ENCODE peak calls at places on chromosome 16, in six cellular contexts. One of them, this sample, is unnamed.

GRCh38 chr16:88430524-88431446 is 22.3 kb upstream of the ZFPM1 start:
- DNase-seq in ascending aorta: no peak
- DNase-seq in HL-60: no peak
- DNase-seq in GM12865: peak
- DNase-seq in AG09309: no peak
- DNase-seq in DND-41: peak
- DNase-seq in this sample: no peak

GRCh38 chr16:24723663-24724062 is 5.8 kb upstream of the TNRC6A start:
- DNase-seq in DND-41: no peak
- DNase-seq in ascending aorta: no peak
- DNase-seq in HL-60: no peak
- DNase-seq in AG09309: no peak
- DNase-seq in GM12865: no peak
- DNase-seq in this sample: no peak

GRCh38 chr16:76265434-76266045 is 11.7 kb upstream of the CNTNAP4 start:
- DNase-seq in GM12865: peak
- DNase-seq in AG09309: no peak
- DNase-seq in HL-60: peak
- DNase-seq in DND-41: peak
- DNase-seq in ascending aorta: no peak
- DNase-seq in this sample: peak

GRCh38 chr16:72371307-72372081 is 199.5 kb upstream of the PMFBP1 start:
- DNase-seq in GM12865: no peak
- DNase-seq in HL-60: peak
- DNase-seq in AG09309: peak
- DNase-seq in ascending aorta: no peak
- DNase-seq in DND-41: no peak
- DNase-seq in this sample: peak

GRCh38 chr16:14462811-14463210 is 167.2 kb downstream of the PARN start:
- DNase-seq in HL-60: no peak
- DNase-seq in DND-41: no peak
- DNase-seq in ascending aorta: no peak
- DNase-seq in AG09309: no peak
- DNase-seq in GM12865: no peak
- DNase-seq in this sample: peak

GRCh38 chr16:17691621-17692231 is 221.0 kb upstream of the XYLT1 start:
- DNase-seq in DND-41: no peak
- DNase-seq in HL-60: no peak
- DNase-seq in GM12865: no peak
- DNase-seq in ascending aorta: no peak
- DNase-seq in AG09309: no peak
- DNase-seq in this sample: no peak

GRCh38 chr16:924063-924462 is 46.7 kb downstream of the LMF1 start:
- DNase-seq in DND-41: no peak
- DNase-seq in GM12865: no peak
- DNase-seq in AG09309: no peak
- DNase-seq in ascending aorta: no peak
- DNase-seq in HL-60: no peak
- DNase-seq in this sample: no peak

GRCh38 chr16:19382887-19383816 is 34.5 kb upstream of the TMC5 start:
- DNase-seq in DND-41: no peak
- DNase-seq in AG09309: no peak
- DNase-seq in GM12865: no peak
- DNase-seq in ascending aorta: no peak
- DNase-seq in HL-60: no peak
- DNase-seq in this sample: no peak

GRCh38 chr16:29808219-29808900 is 2.0 kb downstream of the MAZ start:
- DNase-seq in ascending aorta: no peak
- DNase-seq in DND-41: peak
- DNase-seq in AG09309: no peak
- DNase-seq in GM12865: no peak
- DNase-seq in HL-60: peak
- DNase-seq in this sample: no peak

GRCh38 chr16:264440-264951 is 11.2 kb downstream of the RGS11 start:
- DNase-seq in GM12865: no peak
- DNase-seq in AG09309: no peak
- DNase-seq in DND-41: no peak
- DNase-seq in ascending aorta: no peak
- DNase-seq in HL-60: no peak
- DNase-seq in this sample: no peak

GRCh38 chr16:79469999-79470398 is 130.5 kb downstream of the MAF start:
- DNase-seq in GM12865: no peak
- DNase-seq in HL-60: no peak
- DNase-seq in ascending aorta: peak
- DNase-seq in AG09309: no peak
- DNase-seq in DND-41: no peak
- DNase-seq in this sample: no peak
- TF ChIP-seq CTCF in GM12865: no peak
- TF ChIP-seq CTCF in HL-60: no peak
- TF ChIP-seq CTCF in ascending aorta: no peak
- TF ChIP-seq CTCF in AG09309: no peak
- TF ChIP-seq CTCF in DND-41: no peak
- TF ChIP-seq CTCF in this sample: no peak

GRCh38 chr16:51151951-51152663 is 1.0 kb upstream of the SALL1 start:
- DNase-seq in HL-60: no peak
- DNase-seq in GM12865: no peak
- DNase-seq in DND-41: no peak
- DNase-seq in ascending aorta: no peak
- DNase-seq in AG09309: peak
- DNase-seq in this sample: peak

GRCh38 chr16:51151435-51151950 is 423 bp upstream of the SALL1 start:
- DNase-seq in ascending aorta: no peak
- DNase-seq in HL-60: no peak
- DNase-seq in AG09309: no peak
- DNase-seq in GM12865: no peak
- DNase-seq in DND-41: no peak
- DNase-seq in this sample: peak

GRCh38 chr16:51149721-51150158 is 1.3 kb downstream of the SALL1 start:
- DNase-seq in ascending aorta: no peak
- DNase-seq in HL-60: no peak
- DNase-seq in DND-41: no peak
- DNase-seq in AG09309: no peak
- DNase-seq in GM12865: no peak
- DNase-seq in this sample: no peak

GRCh38 chr16:51150159-51150893 is 744 bp downstream of the SALL1 start:
- DNase-seq in HL-60: no peak
- DNase-seq in DND-41: no peak
- DNase-seq in AG09309: no peak
- DNase-seq in ascending aorta: no peak
- DNase-seq in GM12865: no peak
- DNase-seq in this sample: no peak

GRCh38 chr16:51150894-51151320 is at the start of gene SALL1:
- DNase-seq in DND-41: no peak
- DNase-seq in HL-60: no peak
- DNase-seq in AG09309: no peak
- DNase-seq in ascending aorta: no peak
- DNase-seq in GM12865: no peak
- DNase-seq in this sample: peak
- H3K4me3 ChIP-seq in DND-41: no peak
- H3K4me3 ChIP-seq in HL-60: no peak
- H3K4me3 ChIP-seq in AG09309: peak
- H3K4me3 ChIP-seq in ascending aorta: peak
- H3K4me3 ChIP-seq in GM12865: no peak
- H3K4me3 ChIP-seq in this sample: peak

GRCh38 chr16:69798466-69798865 is 36.3 kb downstream of the WWP2 start:
- DNase-seq in DND-41: no peak
- DNase-seq in GM12865: no peak
- DNase-seq in AG09309: no peak
- DNase-seq in HL-60: no peak
- DNase-seq in ascending aorta: no peak
- DNase-seq in this sample: peak
- TF ChIP-seq CTCF in DND-41: no peak
- TF ChIP-seq CTCF in GM12865: no peak
- TF ChIP-seq CTCF in AG09309: peak
- TF ChIP-seq CTCF in HL-60: no peak
- TF ChIP-seq CTCF in ascending aorta: peak
- TF ChIP-seq CTCF in this sample: peak

GRCh38 chr16:3460121-3460520 is 16.6 kb downstream of the NAA60 start:
- DNase-seq in HL-60: no peak
- DNase-seq in AG09309: no peak
- DNase-seq in ascending aorta: no peak
- DNase-seq in DND-41: no peak
- DNase-seq in GM12865: no peak
- DNase-seq in this sample: no peak
- H3K4me3 ChIP-seq in HL-60: no peak
- H3K4me3 ChIP-seq in AG09309: no peak
- H3K4me3 ChIP-seq in ascending aorta: no peak
- H3K4me3 ChIP-seq in DND-41: no peak
- H3K4me3 ChIP-seq in GM12865: no peak
- H3K4me3 ChIP-seq in this sample: peak

GRCh38 chr16:55482056-55482455 is 3.1 kb downstream of the MMP2 start:
- DNase-seq in HL-60: no peak
- DNase-seq in GM12865: no peak
- DNase-seq in DND-41: no peak
- DNase-seq in AG09309: no peak
- DNase-seq in ascending aorta: no peak
- DNase-seq in this sample: no peak

GRCh38 chr16:55480228-55480655 is 1.2 kb downstream of the MMP2 start:
- DNase-seq in DND-41: no peak
- DNase-seq in GM12865: no peak
- DNase-seq in AG09309: peak
- DNase-seq in ascending aorta: peak
- DNase-seq in HL-60: peak
- DNase-seq in this sample: peak

GRCh38 chr16:55479560-55480197 is 681 bp downstream of the MMP2 start:
- DNase-seq in ascending aorta: no peak
- DNase-seq in HL-60: no peak
- DNase-seq in DND-41: no peak
- DNase-seq in AG09309: no peak
- DNase-seq in GM12865: no peak
- DNase-seq in this sample: peak

GRCh38 chr16:55476625-55477533 is 2.1 kb upstream of the MMP2 start:
- DNase-seq in GM12865: no peak
- DNase-seq in HL-60: no peak
- DNase-seq in AG09309: no peak
- DNase-seq in ascending aorta: no peak
- DNase-seq in DND-41: no peak
- DNase-seq in this sample: no peak

GRCh38 chr16:55478827-55479559 is at the start of gene MMP2:
- DNase-seq in ascending aorta: peak
- DNase-seq in DND-41: no peak
- DNase-seq in GM12865: no peak
- DNase-seq in HL-60: peak
- DNase-seq in AG09309: no peak
- DNase-seq in this sample: peak
- TF ChIP-seq CTCF in ascending aorta: no peak
- TF ChIP-seq CTCF in DND-41: no peak
- TF ChIP-seq CTCF in GM12865: no peak
- TF ChIP-seq CTCF in HL-60: no peak
- TF ChIP-seq CTCF in AG09309: no peak
- TF ChIP-seq CTCF in this sample: no peak

GRCh38 chr16:54934536-54935410 is 4.1 kb downstream of the IRX5 start:
- DNase-seq in DND-41: no peak
- DNase-seq in ascending aorta: no peak
- DNase-seq in HL-60: no peak
- DNase-seq in AG09309: peak
- DNase-seq in GM12865: no peak
- DNase-seq in this sample: no peak
- H3K4me3 ChIP-seq in DND-41: no peak
- H3K4me3 ChIP-seq in ascending aorta: no peak
- H3K4me3 ChIP-seq in HL-60: no peak
- H3K4me3 ChIP-seq in AG09309: peak
- H3K4me3 ChIP-seq in GM12865: no peak
- H3K4me3 ChIP-seq in this sample: no peak

DNA sequence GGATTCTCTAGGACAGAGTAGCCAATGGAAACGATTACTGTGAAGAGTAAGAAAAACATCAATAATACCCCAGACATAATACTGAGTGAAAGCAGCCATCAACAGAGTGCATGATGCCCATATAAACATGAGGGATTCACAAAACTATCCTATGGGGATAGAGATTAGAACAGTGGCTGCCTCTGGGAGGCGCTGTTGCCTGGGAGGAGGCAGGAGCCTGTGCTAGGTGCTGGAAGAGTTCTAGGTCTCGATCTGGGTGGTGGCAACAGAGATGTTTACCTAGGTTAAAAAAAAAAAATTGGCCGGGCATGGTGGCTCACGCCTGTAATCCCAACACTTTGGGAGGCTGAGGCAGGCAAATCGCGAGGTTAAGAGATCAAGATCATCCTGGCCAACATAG is 7.9 kb downstream of the FA2H start:
- DNase-seq in HL-60: no peak
- DNase-seq in AG09309: no peak
- DNase-seq in ascending aorta: no peak
- DNase-seq in DND-41: no peak
- DNase-seq in GM12865: peak
- DNase-seq in this sample: no peak
- TF ChIP-seq CTCF in HL-60: no peak
- TF ChIP-seq CTCF in AG09309: no peak
- TF ChIP-seq CTCF in ascending aorta: no peak
- TF ChIP-seq CTCF in DND-41: peak
- TF ChIP-seq CTCF in GM12865: peak
- TF ChIP-seq CTCF in this sample: no peak

DNA sequence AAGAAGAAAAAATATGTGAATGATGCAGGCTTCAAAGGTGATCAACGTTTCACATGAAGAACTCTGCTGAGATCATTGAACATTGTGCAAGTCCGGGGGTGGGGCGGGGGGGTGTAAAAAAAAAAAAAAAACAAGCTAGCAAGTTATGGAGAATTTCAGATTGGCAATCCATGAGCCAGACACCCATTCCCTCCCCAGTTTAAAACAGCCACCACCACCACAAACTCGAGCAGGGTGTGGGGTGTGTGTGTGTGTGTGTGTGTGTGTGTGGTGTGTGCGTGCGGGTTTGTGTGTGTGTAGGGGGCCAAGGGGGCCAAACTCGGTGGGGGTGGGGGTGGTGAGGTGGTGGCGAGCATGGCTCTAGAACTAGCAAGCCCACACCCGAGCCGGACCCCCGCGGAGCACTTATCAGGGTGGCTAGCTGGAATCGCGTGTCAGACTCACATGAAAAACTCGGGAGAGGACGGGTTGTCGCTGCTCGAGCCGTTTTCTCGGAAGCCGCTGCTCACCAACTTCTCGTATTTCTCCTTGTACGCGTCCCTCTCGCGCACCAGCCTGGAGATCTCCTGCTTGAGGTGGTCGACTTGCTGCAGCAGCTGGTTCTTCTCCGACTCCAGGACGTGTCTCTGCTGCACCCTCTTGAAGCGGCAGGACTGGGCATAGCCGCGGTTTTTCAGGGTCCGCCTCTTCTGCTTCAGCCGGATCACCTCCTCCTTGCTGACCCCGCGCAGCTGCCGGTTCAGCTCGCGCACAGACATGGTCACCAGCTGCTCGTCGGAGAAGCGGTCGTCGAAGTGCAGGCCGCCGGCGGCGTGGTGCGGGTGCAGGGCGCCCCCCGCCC is 2.0 kb downstream of the MAF start:
- DNase-seq in DND-41: peak
- DNase-seq in AG09309: no peak
- DNase-seq in HL-60: no peak
- DNase-seq in ascending aorta: peak
- DNase-seq in GM12865: peak
- DNase-seq in this sample: peak
- H3K4me3 ChIP-seq in DND-41: no peak
- H3K4me3 ChIP-seq in AG09309: peak
- H3K4me3 ChIP-seq in HL-60: no peak
- H3K4me3 ChIP-seq in ascending aorta: peak
- H3K4me3 ChIP-seq in GM12865: no peak
- H3K4me3 ChIP-seq in this sample: peak

This sample was measured in fibroblast of pulmonary artery.